ENCODE peak calls at places on chromosomes 6 and 20, in five cellular contexts. M, L, N, C and G are unnamed samples.

GRCh38 chr6:64955435-64955848 is 751.6 kb downstream of the EYS start:
- DNase-seq in M (no peak), L (no peak), N (no peak), C (no peak), G (no peak)

GRCh38 chr6:169189227-169189626 is 64.4 kb downstream of the THBS2 start:
- DNase-seq in M (no peak), L (no peak), N (peak; percentile 48), C (no peak), G (no peak)

GRCh38 chr6:100001915-100002388 is 7.9 kb upstream of the MCHR2 start:
- DNase-seq in M (peak; percentile 68), L (no peak), N (peak; percentile 35), C (peak; percentile 66), G (peak; percentile 37)

GRCh38 chr20:53352727-53353440 is 240.8 kb downstream of the ZNF217 start:
- DNase-seq in M (no peak), L (no peak), N (no peak), C (no peak), G (no peak)

GRCh38 chr6:144809120-144809519 is 524.0 kb downstream of the UTRN start:
- DNase-seq in M (no peak), L (no peak), N (no peak), C (no peak), G (peak; percentile 70)

GRCh38 chr6:168524644-168525043 is 83.7 kb downstream of the SMOC2 start:
- DNase-seq in M (peak; percentile 38), L (no peak), N (no peak), C (peak; percentile 67), G (no peak)

GRCh38 chr6:138685257-138685656 is 88.3 kb upstream of the CCDC28A start:
- DNase-seq in M (no peak), L (no peak), N (no peak), C (no peak), G (no peak)

GRCh38 chr20:61253640-61254511 is 1.8 kb downstream of the CDH4 start:
- DNase-seq in M (no peak), L (no peak), N (no peak), C (no peak), G (peak; percentile 53)

GRCh38 chr6:112180095-112180820 is 74.1 kb downstream of the LAMA4 start:
- DNase-seq in M (peak; percentile 92), L (peak; percentile 66), N (no peak), C (no peak), G (peak; percentile 66)

GRCh38 chr6:31086788-31087440 is 25.5 kb downstream of the C6orf15 start:
- DNase-seq in M (peak; percentile 82), L (no peak), N (no peak), C (no peak), G (peak; percentile 46)

DNA sequence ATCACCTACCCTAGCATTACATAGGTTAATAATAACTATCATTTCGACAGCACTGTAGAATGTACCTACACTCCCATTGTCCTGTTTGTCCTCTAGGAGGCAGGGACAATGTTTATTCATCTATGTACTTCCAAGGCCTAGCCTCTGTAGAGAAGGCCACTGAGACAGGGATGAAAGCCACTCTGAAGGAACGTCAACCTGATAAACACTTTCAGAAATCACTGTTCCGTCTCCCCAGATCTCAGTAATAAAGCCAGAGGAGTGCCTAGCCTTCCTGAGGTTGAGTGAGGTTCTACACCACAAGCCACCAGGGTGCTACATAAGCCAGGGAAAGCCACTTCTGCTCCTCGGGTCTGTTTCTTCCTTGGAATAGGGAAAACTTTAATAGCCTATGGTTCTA is 44.8 kb downstream of the POPDC3 start:
- DNase-seq in M (peak; percentile 57), L (no peak), N (no peak), C (no peak), G (no peak)
- H3K4me3 ChIP-seq in M (peak overlapping the region; percentile 3), L (no peak overlapping the region), N (no peak overlapping the region), C (peak overlapping the region; percentile 84), G (no peak overlapping the region)

DNA sequence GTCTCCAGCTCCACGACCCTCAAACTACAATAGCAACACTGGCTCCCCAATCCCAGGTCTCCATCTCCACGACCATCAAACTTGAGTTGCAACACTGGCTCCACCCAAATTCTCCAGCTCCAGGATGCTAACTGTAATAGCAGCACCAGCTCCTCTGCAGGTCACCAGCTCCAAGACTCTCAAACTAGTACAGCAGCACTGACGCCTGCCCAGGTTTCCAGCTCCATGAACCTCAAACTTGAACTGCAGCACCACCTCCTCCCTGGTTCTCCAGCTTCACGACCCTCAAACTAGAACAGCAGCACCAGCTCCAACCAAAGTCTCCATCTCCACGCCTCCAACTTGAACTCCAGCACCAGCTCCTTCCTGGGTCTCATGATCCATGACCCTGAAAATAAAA is 353.8 kb downstream of the PREX1 start:
- DNase-seq in M (no peak), L (no peak), N (no peak), C (no peak), G (no peak)
- TF ChIP-seq CTCF in M (no peak), L (no peak), N (no peak), C (no peak), G (no peak)

DNA sequence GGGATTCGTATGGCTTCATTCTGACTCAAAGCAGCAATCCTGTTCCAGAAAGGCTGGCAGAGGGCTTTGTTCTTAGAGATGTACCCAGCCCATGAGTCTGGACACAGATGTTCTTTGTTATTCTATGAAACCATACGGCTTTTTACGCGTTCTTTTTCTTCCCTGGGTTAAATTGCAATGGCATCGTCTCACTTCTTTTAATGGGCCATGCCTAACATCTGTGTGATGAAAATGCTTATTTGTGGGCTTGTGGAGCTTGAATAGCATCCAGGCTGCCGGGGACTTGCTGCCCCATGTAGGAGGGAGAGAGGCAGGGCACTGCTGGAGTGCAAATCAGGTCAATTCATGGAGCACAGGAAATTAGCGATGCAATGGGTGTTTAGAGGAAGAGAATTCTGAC is 19.4 kb downstream of the FAM50B start:
- DNase-seq in M (no peak), L (no peak), N (no peak), C (no peak), G (peak; percentile 93)
- H3K4me3 ChIP-seq in M (no peak overlapping the region), L (no peak overlapping the region), N (no peak overlapping the region), C (no peak overlapping the region), G (peak overlapping the region; percentile 18)

DNA sequence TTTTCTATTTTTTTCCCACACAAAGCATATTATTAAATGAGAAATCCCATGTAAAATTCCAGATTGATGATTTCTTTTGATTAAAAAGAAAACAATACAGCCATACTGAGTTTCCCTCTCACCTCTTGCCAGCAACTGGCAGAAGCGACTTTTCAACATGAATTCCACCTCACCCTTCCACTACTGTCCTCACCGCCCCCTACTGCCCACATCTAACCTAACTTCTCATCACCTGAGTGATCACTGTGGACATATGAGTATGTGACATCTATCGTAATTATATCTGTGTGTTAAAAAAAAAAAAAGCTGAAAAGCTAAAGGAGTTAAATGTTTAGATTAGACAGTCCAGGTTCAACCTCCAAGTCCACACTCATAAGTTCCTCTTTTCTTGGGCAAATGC is 528.6 kb downstream of the PRKN start:
- DNase-seq in M (no peak), L (no peak), N (no peak), C (no peak), G (no peak)
- TF ChIP-seq CTCF in M (no peak), L (no peak), N (no peak), C (no peak), G (no peak)

GRCh38 chr20:21714297-21715192 is 9.1 kb downstream of the PAX1 start:
- DNase-seq in M (no peak), L (no peak), N (no peak), C (no peak), G (no peak)

GRCh38 chr20:21713470-21713869 is 8.0 kb downstream of the PAX1 start:
- DNase-seq in M (no peak), L (no peak), N (no peak), C (no peak), G (no peak)

GRCh38 chr20:21715193-21715881 is 9.9 kb downstream of the PAX1 start:
- DNase-seq in M (no peak), L (no peak), N (no peak), C (no peak), G (no peak)

GRCh38 chr20:21712443-21713059 is 7.1 kb downstream of the PAX1 start:
- DNase-seq in M (no peak), L (no peak), N (no peak), C (no peak), G (no peak)

DNA sequence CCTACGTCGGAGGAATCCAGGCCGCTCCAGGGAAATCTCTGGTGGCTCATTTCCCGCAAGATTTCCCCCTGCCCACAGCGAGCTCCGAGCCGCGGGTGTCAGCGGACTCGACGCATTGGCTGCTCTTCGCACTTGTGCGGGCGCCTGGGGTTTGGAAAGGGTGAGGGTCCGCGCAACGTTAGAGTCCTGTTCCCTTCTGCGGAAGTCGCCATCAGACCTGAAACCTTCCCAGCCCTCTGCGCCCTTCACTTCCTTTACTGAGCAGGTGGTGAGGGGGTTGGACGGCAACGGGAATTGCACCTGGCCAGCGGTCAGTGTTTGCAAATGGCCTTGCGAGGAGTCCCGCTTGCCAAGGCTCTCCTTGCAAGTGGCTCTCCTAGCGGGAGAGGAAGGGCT is 8.4 kb downstream of the PAX1 start:
- DNase-seq in M (no peak), L (no peak), N (no peak), C (no peak), G (no peak)
- H3K4me3 ChIP-seq in M (no peak overlapping the region), L (no peak overlapping the region), N (no peak overlapping the region), C (no peak overlapping the region), G (no peak overlapping the region)

GRCh38 chr6:84763397-84764331 is 734 bp downstream of the TBX18 start:
- DNase-seq in M (peak; percentile 88), L (peak; percentile 70), N (peak; percentile 63), C (peak; percentile 73), G (peak; percentile 91)

GRCh38 chr6:84766118-84766683 is 1.8 kb upstream of the TBX18 start:
- DNase-seq in M (no peak), L (no peak), N (no peak), C (peak; percentile 50), G (no peak)

GRCh38 chr6:84764332-84765049 is at the start of gene TBX18:
- DNase-seq in M (peak; percentile 97), L (peak; percentile 91), N (peak; percentile 90), C (peak; percentile 93), G (peak; percentile 100)

GRCh38 chr6:84762941-84763396 is 1.4 kb downstream of the TBX18 start:
- DNase-seq in M (no peak), L (no peak), N (peak; percentile 61), C (peak; percentile 69), G (no peak)

GRCh38 chr6:84762220-84762940 is 2.0 kb downstream of the TBX18 start:
- DNase-seq in M (peak; percentile 68), L (no peak), N (peak; percentile 41), C (no peak), G (no peak)
- TF ChIP-seq CTCF in M (peak; percentile 51), L (no peak), N (no peak), C (no peak), G (peak; percentile 36)

GRCh38 chr6:165453395-165453794 is 144.0 kb upstream of the C6orf118 start:
- DNase-seq in M (no peak), L (no peak), N (no peak), C (no peak), G (no peak)

GRCh38 chr6:165451845-165452244 is 142.4 kb upstream of the C6orf118 start:
- DNase-seq in M (peak; percentile 19), L (no peak), N (no peak), C (no peak), G (no peak)

GRCh38 chr6:165455488-165455887 is 146.1 kb upstream of the C6orf118 start:
- DNase-seq in M (no peak), L (no peak), N (no peak), C (no peak), G (no peak)

GRCh38 chr6:165458134-165458533 is 148.7 kb upstream of the C6orf118 start:
- DNase-seq in M (no peak), L (no peak), N (no peak), C (no peak), G (no peak)

GRCh38 chr6:165456327-165456726 is 146.9 kb upstream of the C6orf118 start:
- DNase-seq in M (peak; percentile 22), L (no peak), N (no peak), C (no peak), G (no peak)
- H3K4me3 ChIP-seq in M (no peak overlapping the region), L (no peak overlapping the region), N (no peak overlapping the region), C (no peak overlapping the region), G (no peak overlapping the region)

GRCh38 chr6:79544939-79545450 is 7.8 kb upstream of the LCA5 start:
- DNase-seq in M (peak; percentile 97), L (peak; percentile 88), N (peak; percentile 75), C (peak; percentile 82), G (peak; percentile 96)
- TF ChIP-seq CTCF in M (peak; percentile 86), L (peak; percentile 48), N (peak; percentile 29), C (peak; percentile 57), G (peak; percentile 65)